ENCODE peak calls at places on chromosomes 12 and 14, in four cellular contexts. N is NCI-H1694 treated with DMSO at 0.1 percent for 48 hours, O is bronchial epithelial cell, F is NCI-H2081. S is an unnamed sample.

GRCh38 chr12:104729091-104729490 is 229.0 kb downstream of the SLC41A2 start:
- DNase-seq in N (no peak), O (no peak), F (no peak), S (no peak)

GRCh38 chr14:90796319-90796718 is 19.9 kb downstream of the TTC7B start:
- DNase-seq in N (no peak), O (no peak), F (no peak), S (no peak)

GRCh38 chr14:63752449-63753169 is 24.7 kb upstream of the SGPP1 start:
- DNase-seq in N (no peak), O (peak), F (no peak), S (no peak)

GRCh38 chr14:61661471-61661988 is 33.8 kb upstream of the HIF1A start:
- DNase-seq in N (no peak), O (peak), F (no peak), S (no peak)

GRCh38 chr12:59155448-59155847 is 235.1 kb upstream of the LRIG3 start:
- DNase-seq in N (no peak), O (no peak), F (no peak), S (no peak)

GRCh38 chr12:47557401-47557800 is 148.4 kb downstream of the RPAP3 start:
- DNase-seq in N (no peak), O (no peak), F (no peak), S (no peak)

GRCh38 chr12:100926669-100927248 is 132.2 kb downstream of the ANO4 start:
- DNase-seq in N (peak), O (peak), F (peak), S (no peak)

GRCh38 chr12:108806350-108806749 is 51.0 kb downstream of the SSH1 start:
- DNase-seq in N (no peak), O (no peak), F (no peak), S (no peak)

GRCh38 chr12:29160230-29160629 is 11.2 kb downstream of the FAR2 start:
- DNase-seq in N (no peak), O (no peak), F (no peak), S (no peak)

GRCh38 chr12:53836119-53836655 is 84.4 kb upstream of the CISTR start:
- DNase-seq in N (no peak), O (no peak), F (no peak), S (no peak)

GRCh38 chr14:54785111-54785777 is 117.4 kb downstream of the GCH1 start:
- DNase-seq in N (peak), O (no peak), F (peak), S (no peak)

GRCh38 chr14:29061702-29062101 is 295.1 kb downstream of the FOXG1 start:
- DNase-seq in N (no peak), O (no peak), F (no peak), S (no peak)

GRCh38 chr12:106954462-106955376 is 988 bp upstream of the TMEM263 start:
- DNase-seq in N (no peak), O (peak), F (no peak), S (no peak)

GRCh38 chr14:32693114-32693513 is 245.6 kb upstream of the NPAS3 start:
- DNase-seq in N (no peak), O (peak), F (no peak), S (no peak)

GRCh38 chr12:49054096-49054495 is 6.5 kb downstream of the KMT2D start:
- DNase-seq in N (no peak), O (no peak), F (no peak), S (no peak)

GRCh38 chr12:77062846-77063461 is 2.4 kb downstream of the E2F7 start:
- DNase-seq in N (no peak), O (peak), F (peak), S (no peak)

GRCh38 chr12:109731806-109732205 is 18.2 kb downstream of the FAM222A start:
- DNase-seq in N (no peak), O (no peak), F (no peak), S (no peak)

S was measured in NCI-H2171.